ENCODE peak calls at places on chromosomes 6 and 20, in five cellular contexts. D is cardiac muscle cell, B is lower lobe of right lung, M is AG04450, U is hepatocyte. L is an unnamed sample.

GRCh38 chr20:45044084-45044573 is 56.8 kb downstream of the KCNS1 start:
- DNase-seq in D (peak; percentile 79), B (no peak), M (peak; percentile 55), U (peak; percentile 86), L (peak; percentile 93)

GRCh38 chr6:120147218-120147871 is 797.8 kb upstream of the MAN1A1 start:
- DNase-seq in D (no peak), B (no peak), M (no peak), U (no peak), L (no peak)

GRCh38 chr6:83708546-83708969 is 343 bp downstream of the SNAP91 start:
- DNase-seq in D (peak; percentile 68), B (peak; percentile 28), M (no peak), U (peak; percentile 21), L (peak; percentile 9)

GRCh38 chr6:43772571-43773049 is 2.6 kb downstream of the VEGFA start:
- DNase-seq in D (peak; percentile 79), B (no peak), M (no peak), U (no peak), L (peak; percentile 22)

GRCh38 chr6:132715204-132715603 is 1.3 kb upstream of the VNN1 start:
- DNase-seq in D (peak; percentile 27), B (no peak), M (peak; percentile 52), U (peak; percentile 64), L (peak; percentile 83)

GRCh38 chr6:44646355-44646754 is 258.8 kb downstream of the CDC5L start:
- DNase-seq in D (no peak), B (no peak), M (no peak), U (no peak), L (peak; percentile 86)

GRCh38 chr6:20038805-20039204 is 173.5 kb downstream of the MBOAT1 start:
- DNase-seq in D (no peak), B (no peak), M (no peak), U (no peak), L (peak; percentile 24)

GRCh38 chr6:137160763-137161162 is 12.7 kb downstream of the IL22RA2 start:
- DNase-seq in D (no peak), B (no peak), M (no peak), U (no peak), L (peak; percentile 78)

GRCh38 chr6:38262041-38262440 is 377.7 kb downstream of the BTBD9 start:
- DNase-seq in D (peak; percentile 36), B (no peak), M (peak; percentile 71), U (peak; percentile 67), L (peak; percentile 96)

GRCh38 chr20:52200870-52201269 is 9.3 kb upstream of the ZFP64 start:
- DNase-seq in D (no peak), B (no peak), M (no peak), U (no peak), L (peak; percentile 7)

GRCh38 chr6:128403618-128404444 is 116.6 kb downstream of the PTPRK start:
- DNase-seq in D (no peak), B (no peak), M (no peak), U (no peak), L (no peak)

GRCh38 chr6:14354919-14355572 is 237.5 kb downstream of the CD83 start:
- DNase-seq in D (no peak), B (peak; percentile 62), M (peak; percentile 45), U (peak; percentile 45), L (peak; percentile 84)

GRCh38 chr20:23946206-23946605 is 42.4 kb downstream of the GGTLC1 start:
- DNase-seq in D (no peak), B (no peak), M (no peak), U (no peak), L (no peak)

GRCh38 chr20:43558412-43559146 is at the start of gene SGK2:
- DNase-seq in D (peak; percentile 43), B (no peak), M (no peak), U (peak; percentile 83), L (no peak)

GRCh38 chr20:16028923-16029322 is 544.3 kb downstream of the KIF16B start:
- DNase-seq in D (no peak), B (no peak), M (no peak), U (no peak), L (no peak)

DNA sequence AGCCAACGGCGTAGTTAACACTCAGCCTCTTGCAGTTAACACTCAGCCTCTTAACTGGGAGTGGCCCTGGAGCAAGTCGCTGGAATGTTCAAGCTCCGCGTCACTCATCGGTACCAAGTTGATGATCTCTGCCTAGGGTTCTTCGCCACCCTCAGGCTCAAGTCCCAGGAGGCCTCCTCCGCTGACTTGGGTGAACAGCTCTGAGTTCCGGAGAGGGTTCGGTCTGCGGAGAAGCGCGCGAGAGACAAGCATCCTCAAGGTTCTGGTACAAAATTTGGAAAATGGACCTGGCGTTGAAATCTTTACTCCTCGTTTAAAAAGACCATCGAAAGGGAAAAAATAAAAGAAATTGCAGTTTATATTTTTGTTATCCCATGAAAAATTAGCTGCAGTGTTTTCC is 876 bp upstream of the DSP start:
- DNase-seq in D (peak; percentile 76), B (peak; percentile 58), M (no peak), U (peak; percentile 64), L (peak; percentile 16)
- H3K4me3 ChIP-seq in D (peak overlapping the region; percentile 76), B (peak overlapping the region; percentile 61), M (peak overlapping the region; percentile 63), U (peak overlapping the region; percentile 84), L (peak overlapping the region; percentile 67)

GRCh38 chr6:52389264-52389625 is 27.3 kb downstream of the PAQR8 start:
- DNase-seq in D (no peak), B (no peak), M (no peak), U (no peak), L (peak; percentile 11)

GRCh38 chr6:52391599-52391998 is 28.5 kb upstream of the EFHC1 start:
- DNase-seq in D (no peak), B (no peak), M (no peak), U (no peak), L (no peak)

GRCh38 chr6:52388790-52389189 is 26.8 kb downstream of the PAQR8 start:
- DNase-seq in D (no peak), B (no peak), M (no peak), U (no peak), L (peak; percentile 25)

GRCh38 chr6:52390361-52390727 is 28.4 kb downstream of the PAQR8 start:
- DNase-seq in D (no peak), B (no peak), M (no peak), U (peak; percentile 16), L (peak; percentile 74)

GRCh38 chr6:52389626-52390360 is 27.8 kb downstream of the PAQR8 start:
- DNase-seq in D (no peak), B (peak; percentile 59), M (no peak), U (peak; percentile 61), L (peak; percentile 45)
- TF ChIP-seq CTCF in D (no peak), B (no peak), M (no peak), U (no peak), L (no peak)

GRCh38 chr6:135182120-135182992 is 1.2 kb downstream of the MYB start:
- DNase-seq in D (peak; percentile 28), B (peak; percentile 64), M (no peak), U (peak; percentile 28), L (no peak)

GRCh38 chr6:135182993-135183531 is 2.0 kb downstream of the MYB start:
- DNase-seq in D (no peak), B (peak; percentile 70), M (no peak), U (peak; percentile 58), L (no peak)

GRCh38 chr6:135180458-135181332 is at the start of gene MYB:
- DNase-seq in D (peak; percentile 73), B (peak; percentile 63), M (no peak), U (peak; percentile 79), L (peak; percentile 40)

GRCh38 chr6:135181333-135182119 is 418 bp downstream of the MYB start:
- DNase-seq in D (no peak), B (no peak), M (no peak), U (peak; percentile 8), L (no peak)

GRCh38 chr6:135179920-135180457 is 1.1 kb upstream of the MYB start:
- DNase-seq in D (no peak), B (no peak), M (no peak), U (no peak), L (peak; percentile 45)
- H3K4me3 ChIP-seq in D (peak overlapping the region; percentile 41), B (peak overlapping the region; percentile 63), M (no peak overlapping the region), U (no peak overlapping the region), L (peak overlapping the region; percentile 65)

GRCh38 chr6:156935000-156935399 is 157.8 kb downstream of the ARID1B start:
- DNase-seq in D (no peak), B (no peak), M (no peak), U (no peak), L (no peak)

GRCh38 chr6:156934054-156934424 is 156.9 kb downstream of the ARID1B start:
- DNase-seq in D (no peak), B (no peak), M (no peak), U (no peak), L (no peak)

GRCh38 chr6:156931283-156931682 is 154.1 kb downstream of the ARID1B start:
- DNase-seq in D (peak; percentile 76), B (no peak), M (no peak), U (no peak), L (no peak)

GRCh38 chr6:156928972-156929371 is 151.8 kb downstream of the ARID1B start:
- DNase-seq in D (no peak), B (no peak), M (no peak), U (no peak), L (no peak)

GRCh38 chr6:156933201-156934053 is 156.2 kb downstream of the ARID1B start:
- DNase-seq in D (peak; percentile 59), B (peak; percentile 67), M (no peak), U (peak; percentile 62), L (no peak)
- TF ChIP-seq CTCF in D (no peak), B (no peak), M (no peak), U (no peak), L (no peak)

DNA sequence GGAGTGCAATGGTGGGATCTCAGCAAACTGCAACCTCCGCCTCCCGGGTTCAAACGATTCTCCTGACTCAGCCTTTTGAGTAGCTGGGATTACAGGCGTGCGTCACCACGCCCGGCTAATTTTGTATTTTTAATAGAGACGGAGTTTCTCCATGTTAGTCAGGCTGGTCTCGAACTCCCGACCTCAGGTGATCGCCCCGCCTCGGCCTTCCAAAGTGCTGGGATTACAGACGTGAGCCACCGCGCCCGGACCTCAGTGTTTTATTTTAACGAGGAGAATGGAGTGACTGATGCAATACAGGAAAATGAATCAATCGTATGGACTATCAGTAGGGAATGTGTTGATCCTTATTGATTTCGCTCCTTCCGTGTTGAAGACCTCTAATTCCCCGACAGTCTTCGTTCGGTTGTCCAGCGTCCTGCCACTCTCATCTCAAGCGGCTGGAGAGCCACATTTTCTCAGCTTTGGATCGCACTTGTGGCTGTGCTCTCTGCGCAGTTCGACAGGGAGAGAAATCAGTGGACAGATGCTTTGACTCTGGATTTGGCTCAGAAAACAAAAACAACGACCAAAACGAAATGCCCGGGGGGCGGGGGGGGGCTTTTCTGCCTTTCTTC is 166.2 kb downstream of the TRIM27 start:
- DNase-seq in D (no peak), B (no peak), M (no peak), U (no peak), L (peak; percentile 12)
- H3K4me3 ChIP-seq in D (no peak overlapping the region), B (no peak overlapping the region), M (no peak overlapping the region), U (no peak overlapping the region), L (peak overlapping the region; percentile 31)

GRCh38 chr6:4323322-4323721 is 187.9 kb upstream of the ECI2 start:
- DNase-seq in D (no peak), B (no peak), M (no peak), U (no peak), L (no peak)
- TF ChIP-seq CTCF in D (no peak), B (no peak), M (no peak), U (no peak), L (no peak)